ENCODE peak calls at places on chromosomes 16 and 17, in seven cellular contexts. S is RWPE1, W is hepatocyte, X is lung, J is heart right ventricle, H is pancreas, E is Peyer's patch. B is an unnamed sample.

GRCh38 chr16:1363501-1364041 is 11.8 kb downstream of the GNPTG start:
- DNase-seq in E (peak), W (peak), J (peak), X (peak), S (peak), H (peak), B (peak)

GRCh38 chr17:77318491-77319210 is 177.9 kb downstream of the SEC14L1 start:
- DNase-seq in H (no peak), J (no peak), W (no peak), X (no peak), S (no peak), E (no peak), B (no peak)

GRCh38 chr17:633133-633532 is 81.5 kb downstream of the VPS53 start:
- DNase-seq in S (no peak), H (no peak), J (no peak), X (no peak), W (no peak), E (no peak), B (no peak)

GRCh38 chr16:67406628-67407027 is 9.6 kb downstream of the ZDHHC1 start:
- DNase-seq in S (peak), H (peak), E (no peak), J (no peak), X (no peak), W (no peak), B (no peak)

GRCh38 chr17:13735444-13735843 is 133.7 kb upstream of the HS3ST3A1 start:
- DNase-seq in E (no peak), J (no peak), S (no peak), X (no peak), H (no peak), W (no peak), B (no peak)

GRCh38 chr16:22318690-22319358 is 21.6 kb downstream of the POLR3E start:
- DNase-seq in J (no peak), W (peak), S (peak), E (peak), X (no peak), H (peak), B (peak)

GRCh38 chr16:89581045-89581695 is 5.6 kb downstream of the CPNE7 start:
- DNase-seq in S (peak), H (no peak), X (no peak), E (no peak), J (no peak), W (peak), B (no peak)

GRCh38 chr17:39001703-39002637 is 34.8 kb upstream of the FBXO47 start:
- DNase-seq in H (no peak), X (peak), J (peak), E (no peak), W (no peak), S (peak), B (no peak)

GRCh38 chr16:62041401-62041800 is 5.2 kb upstream of the CDH8 start:
- DNase-seq in S (peak), H (no peak), J (no peak), E (no peak), W (peak), X (no peak), B (peak)

GRCh38 chr16:4313563-4314531 is 2.0 kb upstream of the GLIS2 start:
- DNase-seq in H (peak), S (no peak), E (no peak), X (peak), W (peak), J (peak), B (peak)

GRCh38 chr16:68707341-68708152 is 29.5 kb upstream of the CDH1 start:
- DNase-seq in X (peak), E (peak), W (peak), H (peak), S (peak), J (peak), B (no peak)

GRCh38 chr16:74936902-74937560 is 47.9 kb downstream of the WDR59 start:
- DNase-seq in H (no peak), J (no peak), E (no peak), S (no peak), X (no peak), W (peak), B (peak)

GRCh38 chr17:80781188-80781577 is 210.5 kb upstream of the CHMP6 start:
- DNase-seq in E (no peak), H (peak), X (no peak), W (no peak), J (no peak), S (no peak), B (no peak)

GRCh38 chr16:15482068-15482747 is 47.8 kb downstream of the BMERB1 start:
- DNase-seq in S (peak), H (no peak), J (no peak), X (peak), E (peak), W (peak), B (no peak)

GRCh38 chr17:54899721-54900456 is 763 bp upstream of the TOM1L1 start:
- DNase-seq in W (no peak), X (no peak), H (no peak), S (no peak), J (no peak), E (no peak), B (no peak)

GRCh38 chr16:87674405-87674804 is 72.1 kb downstream of the JPH3 start:
- DNase-seq in W (no peak), J (no peak), H (no peak), S (no peak), X (no peak), E (no peak), B (no peak)

GRCh38 chr17:51016099-51016498 is 104.6 kb downstream of the SPAG9 start:
- DNase-seq in E (no peak), H (no peak), W (no peak), X (no peak), J (no peak), S (no peak), B (no peak)

GRCh38 chr17:17090642-17091103 is 48.4 kb downstream of the MPRIP start:
- DNase-seq in H (no peak), X (peak), J (no peak), E (peak), W (no peak), S (peak), B (no peak)

GRCh38 chr17:4788159-4788806 is 481 bp upstream of the GLTPD2 start:
- DNase-seq in H (no peak), S (no peak), X (no peak), J (no peak), W (no peak), E (no peak), B (no peak)

GRCh38 chr17:4789951-4790704 is 1.4 kb downstream of the GLTPD2 start:
- DNase-seq in X (peak), H (peak), J (peak), W (peak), E (peak), S (peak), B (peak)

GRCh38 chr17:4790705-4791088 is 1.9 kb downstream of the GLTPD2 start:
- DNase-seq in H (no peak), J (no peak), W (no peak), S (no peak), E (no peak), X (no peak), B (no peak)

GRCh38 chr17:4789701-4789950 is 862 bp downstream of the GLTPD2 start:
- DNase-seq in J (no peak), W (no peak), X (no peak), H (no peak), S (peak), E (no peak), B (no peak)

DNA sequence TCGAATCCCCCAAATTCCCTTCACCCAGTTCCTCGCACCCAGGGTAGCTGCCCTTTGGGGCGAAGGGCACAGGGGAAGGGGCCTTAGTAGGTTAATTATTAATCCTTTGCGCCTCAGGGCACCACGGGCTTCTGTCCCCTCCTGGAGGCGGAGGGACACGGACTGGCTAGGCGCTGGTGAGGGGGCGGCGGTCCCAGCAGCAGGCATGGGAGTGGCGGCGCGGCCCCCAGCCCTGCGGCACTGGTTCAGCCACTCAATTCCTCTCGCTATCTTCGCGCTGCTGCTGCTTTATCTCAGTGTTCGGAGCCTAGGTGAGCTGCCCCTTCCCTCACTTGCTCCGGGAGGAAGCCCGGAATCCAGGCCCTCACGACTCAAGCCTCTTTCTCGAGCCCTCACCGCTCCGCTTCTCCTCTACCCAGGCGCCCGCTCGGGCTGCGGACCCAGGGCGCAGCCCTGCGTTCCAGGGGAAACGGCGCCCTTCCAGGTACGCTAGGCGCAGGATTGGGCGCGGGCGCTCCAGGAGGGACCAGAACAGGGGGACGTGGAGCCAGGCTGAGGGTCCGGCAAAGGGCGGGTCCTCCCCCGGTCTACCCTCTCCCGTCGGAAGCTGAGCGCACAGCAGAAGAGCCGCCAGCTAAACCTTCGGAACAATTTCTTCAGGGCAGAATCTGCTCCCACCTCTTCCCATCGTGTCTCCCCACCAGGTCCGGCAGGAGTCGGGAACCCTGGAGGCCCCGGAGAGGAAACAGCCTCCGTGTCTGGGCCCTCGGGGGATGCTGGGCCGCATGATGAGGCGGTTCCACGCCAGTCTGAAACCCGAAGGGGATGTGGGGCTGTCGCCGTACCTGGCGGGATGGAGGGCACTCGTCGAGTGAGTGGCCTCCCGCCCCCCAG is at the start of gene GLTPD2:
- DNase-seq in J (no peak), W (peak), H (peak), E (peak), X (no peak), S (peak), B (no peak)
- TF ChIP-seq CTCF in J (no peak), W (no peak), H (no peak), E (no peak), X (no peak), S (no peak), B (no peak)

DNA sequence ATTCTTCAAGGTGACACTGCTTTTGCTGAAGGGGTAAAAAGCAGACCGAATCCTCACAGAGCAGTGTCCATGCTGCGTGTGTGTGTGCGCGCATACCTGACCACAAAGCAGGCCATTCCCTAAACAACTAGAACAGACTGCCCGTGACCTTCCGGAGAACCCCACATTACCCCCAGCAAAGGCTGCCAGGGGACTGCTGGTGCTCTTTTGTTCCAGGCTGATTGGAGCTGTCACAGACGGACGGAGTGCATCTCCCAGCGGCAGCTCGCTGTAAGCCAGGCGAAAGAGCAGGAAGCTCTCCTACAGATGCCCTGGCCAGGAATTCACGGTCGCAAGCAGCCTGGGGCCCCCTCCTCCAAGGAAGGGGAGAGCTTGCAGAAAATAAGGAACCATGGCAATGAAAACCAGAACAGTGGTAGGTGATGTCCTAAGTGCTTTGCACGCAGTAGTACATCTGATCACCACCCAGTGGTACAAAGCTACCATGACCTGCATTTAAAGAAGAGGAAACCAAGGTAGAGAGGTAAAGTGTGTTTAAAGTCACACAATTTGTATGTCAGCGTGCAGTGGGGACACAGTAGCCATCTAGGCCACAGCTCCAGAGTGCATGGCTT is 153.4 kb upstream of the DYNLRB2 start:
- DNase-seq in J (no peak), W (no peak), X (no peak), S (no peak), H (no peak), E (no peak), B (no peak)
- TF ChIP-seq CTCF in J (no peak), W (peak), X (no peak), S (no peak), H (no peak), E (no peak), B (no peak)

GRCh38 chr17:33303254-33303653 is 10.2 kb upstream of the ASIC2 start:
- DNase-seq in H (no peak), W (no peak), X (no peak), J (no peak), S (no peak), E (no peak), B (no peak)
- TF ChIP-seq CTCF in H (no peak), W (no peak), X (no peak), J (no peak), S (no peak), E (no peak), B (no peak)

GRCh38 chr17:63842540-63843386 is at the start of gene SMARCD2:
- DNase-seq in X (peak), E (peak), W (peak), J (peak), H (peak), S (peak), B (peak)
- TF ChIP-seq CTCF in X (no peak), E (peak), W (no peak), J (no peak), H (no peak), S (no peak), B (no peak)

GRCh38 chr17:67546578-67547527 is 169.8 kb downstream of the PITPNC1 start:
- DNase-seq in S (no peak), E (peak), X (peak), W (peak), H (peak), J (peak), B (peak)
- TF ChIP-seq CTCF in S (no peak), E (no peak), X (no peak), W (no peak), H (no peak), J (no peak), B (no peak)

GRCh38 chr17:57892820-57893595 is 43.2 kb upstream of the MRPS23 start:
- DNase-seq in W (peak), S (peak), E (peak), H (peak), J (peak), X (peak), B (no peak)
- TF ChIP-seq CTCF in W (no peak), S (no peak), E (no peak), H (no peak), J (no peak), X (no peak), B (no peak)

GRCh38 chr17:82648165-82648668 is at the start of gene WDR45B:
- DNase-seq in X (peak), E (peak), S (peak), J (peak), H (peak), W (peak), B (peak)

GRCh38 chr17:82648761-82649474 is 674 bp upstream of the WDR45B start:
- DNase-seq in J (peak), E (no peak), S (peak), H (peak), X (peak), W (no peak), B (peak)

GRCh38 chr17:82649501-82650261 is 1.4 kb upstream of the WDR45B start:
- DNase-seq in J (no peak), E (no peak), S (no peak), H (no peak), X (no peak), W (no peak), B (no peak)

GRCh38 chr17:82645516-82645915 is 2.7 kb downstream of the WDR45B start:
- DNase-seq in H (no peak), X (no peak), E (no peak), J (no peak), W (no peak), S (no peak), B (no peak)

DNA sequence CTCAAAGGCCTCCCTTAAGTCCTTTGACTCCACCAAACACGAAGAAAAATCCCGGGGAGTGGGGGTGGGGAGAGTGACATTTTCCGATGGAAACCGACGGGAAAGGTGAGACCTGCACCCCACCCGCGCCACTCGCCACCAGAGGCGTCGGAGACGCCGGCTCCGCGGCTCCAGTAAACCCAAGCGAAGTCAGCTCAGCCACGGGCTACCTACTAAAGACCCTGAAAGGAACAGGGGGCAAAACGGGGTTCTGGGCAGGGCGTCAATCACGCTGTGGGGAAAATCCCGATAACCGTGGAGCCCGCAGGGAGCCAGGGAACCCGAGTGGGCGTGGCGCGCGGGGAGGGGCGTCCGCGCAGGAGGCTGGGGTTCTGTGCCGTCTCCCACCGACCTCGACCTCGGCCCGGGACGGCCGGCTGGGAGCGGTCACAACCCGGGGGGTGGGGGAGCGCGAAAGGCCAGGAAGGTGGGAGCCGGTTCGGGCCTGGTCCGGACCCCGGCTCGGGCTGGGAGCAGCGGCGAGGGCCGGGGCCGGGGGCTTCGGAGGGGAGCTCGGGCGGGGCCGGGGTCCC is 565 bp downstream of the WDR45B start:
- DNase-seq in E (peak), J (peak), X (peak), W (peak), S (peak), H (peak), B (peak)
- TF ChIP-seq CTCF in E (peak), J (no peak), X (no peak), W (no peak), S (no peak), H (no peak), B (no peak)

B was measured in GM20000.